ENCODE peak calls at places on chromosomes 6 and 20, in ten cellular contexts. M is lower lobe of right lung; A is progenitor cell of endocrine pancreas; S is osteoblast; F is brain microvascular endothelial cell; I is heart left ventricle; U is astrocyte of the cerebellum; N is CD4-positive, alpha-beta T cell; Z is K562; T is fibroblast of mammary gland. R is an unnamed sample.

GRCh38 chr20:16434087-16434664 is 139.1 kb downstream of the KIF16B start:
- DNase-seq in T (peak), F (peak), U (no peak), A (peak), Z (peak), I (peak), S (peak), N (peak), M (peak), R (peak)

GRCh38 chr20:33680681-33681080 is 5.5 kb downstream of the E2F1 start:
- DNase-seq in T (peak), A (no peak), S (peak), U (peak), F (no peak), N (no peak), Z (no peak), M (no peak), I (no peak), R (no peak)

GRCh38 chr6:107116328-107116892 is 1.1 kb upstream of the BEND3 start:
- DNase-seq in S (peak), N (no peak), A (no peak), U (no peak), Z (peak), F (peak), I (no peak), T (no peak), M (peak), R (no peak)

GRCh38 chr6:134724653-134725340 is 225.1 kb downstream of the ALDH8A1 start:
- DNase-seq in A (no peak), T (peak), U (no peak), S (peak), I (peak), F (peak), N (no peak), Z (no peak), M (no peak), R (no peak)

GRCh38 chr6:117477988-117478852 is 4.3 kb upstream of the DCBLD1 start:
- DNase-seq in A (no peak), U (no peak), N (no peak), F (no peak), Z (peak), M (no peak), S (no peak), I (no peak), T (peak), R (peak)

GRCh38 chr6:29516108-29516507 is 28.4 kb upstream of the MAS1L start:
- DNase-seq in A (no peak), I (no peak), U (peak), T (peak), S (no peak), Z (no peak), N (no peak), M (no peak), F (peak), R (no peak)

GRCh38 chr6:169370054-169370453 is 116.4 kb upstream of the THBS2 start:
- DNase-seq in M (no peak), N (no peak), Z (no peak), T (peak), A (no peak), S (no peak), F (no peak), U (no peak), I (no peak), R (no peak)

GRCh38 chr6:105344971-105345370 is 57.9 kb downstream of the PREP start:
- DNase-seq in I (no peak), S (no peak), T (no peak), A (no peak), Z (no peak), M (no peak), F (no peak), U (no peak), N (no peak), R (no peak)

GRCh38 chr20:4167261-4168004 is 152.1 kb upstream of the RNF24 start:
- DNase-seq in I (no peak), A (peak), U (no peak), N (no peak), T (no peak), S (peak), M (no peak), F (no peak), Z (no peak), R (no peak)

GRCh38 chr6:93423542-93423941 is 4.2 kb upstream of the EPHA7 start:
- DNase-seq in F (peak), N (no peak), T (peak), Z (no peak), S (no peak), I (no peak), U (peak), M (no peak), A (peak), R (no peak)
- TF ChIP-seq CTCF in F (peak), N (no peak), T (peak), Z (no peak), S (no peak), I (peak), U (peak), M (peak), A (peak), R (peak)

DNA sequence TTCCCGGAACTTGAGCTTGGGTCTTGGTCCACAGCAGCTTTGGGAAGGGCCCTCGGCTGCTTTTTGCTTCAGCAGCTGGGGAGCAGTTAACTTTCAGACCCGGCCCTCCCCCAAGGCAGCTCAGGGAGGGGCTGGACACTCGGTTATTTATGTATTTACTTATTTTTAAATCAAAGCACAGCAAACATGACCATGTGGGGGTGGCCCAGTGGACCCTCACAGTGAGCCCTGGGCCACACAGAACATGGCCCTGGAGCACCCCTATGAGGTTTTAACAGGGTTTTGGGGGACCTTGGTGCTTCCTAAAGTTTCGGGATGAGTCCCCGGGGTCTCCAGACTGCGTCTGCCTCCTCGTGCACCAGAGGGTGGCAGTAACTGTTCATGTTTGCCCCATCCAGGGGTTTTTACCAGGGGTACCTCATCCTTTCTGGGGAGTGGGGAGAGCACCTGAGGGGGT is 26.6 kb upstream of the NPBWR2 start:
- DNase-seq in Z (no peak), M (peak), S (peak), A (no peak), I (no peak), F (no peak), T (no peak), N (no peak), U (no peak), R (no peak)
- TF ChIP-seq CTCF in Z (peak), M (no peak), S (peak), A (no peak), I (no peak), F (peak), T (peak), N (no peak), U (no peak), R (no peak)

DNA sequence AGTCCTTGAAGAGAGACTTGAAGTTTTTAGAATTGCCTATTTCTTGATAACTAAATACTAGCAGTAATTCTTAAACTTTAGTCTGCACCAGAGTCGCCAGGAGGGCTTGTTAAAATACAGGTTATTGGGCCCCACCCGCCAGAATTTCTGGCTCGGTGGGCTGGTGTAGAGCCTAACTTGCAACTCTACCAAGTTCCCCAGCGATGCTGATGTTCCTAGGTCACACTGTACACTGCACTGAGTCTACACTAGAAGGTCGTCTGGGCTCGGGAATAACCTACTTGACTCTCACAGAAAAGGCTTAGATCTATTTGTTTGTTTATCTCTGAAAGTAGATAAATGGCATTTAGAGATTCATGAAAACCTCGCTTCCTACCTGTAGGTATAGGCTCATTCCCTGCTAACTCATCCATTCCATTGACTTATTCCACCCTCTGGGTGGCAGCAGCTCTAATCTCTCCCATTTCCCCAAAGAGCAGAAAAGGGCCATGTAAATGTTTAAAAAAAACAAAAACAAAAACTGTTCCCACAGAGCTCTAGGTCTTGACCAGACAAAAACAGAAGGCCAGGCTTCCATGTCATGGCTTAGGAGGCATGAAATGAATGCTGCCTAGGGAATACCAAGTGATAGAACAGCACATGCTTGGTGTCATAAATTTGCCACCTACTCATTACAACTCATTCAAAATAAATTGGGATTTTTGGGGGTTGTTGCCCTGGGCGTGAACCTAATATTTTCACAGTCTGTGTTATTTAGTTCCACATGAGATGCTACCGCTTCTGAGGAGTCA is 292.1 kb downstream of the ADGB start:
- DNase-seq in Z (no peak), N (no peak), M (no peak), I (no peak), T (peak), A (no peak), F (no peak), S (no peak), U (no peak), R (no peak)
- TF ChIP-seq CTCF in Z (peak), N (no peak), M (no peak), I (no peak), T (peak), A (no peak), F (peak), S (peak), U (no peak), R (no peak)

GRCh38 chr6:12148317-12148801 is 136.2 kb downstream of the HIVEP1 start:
- DNase-seq in A (no peak), T (peak), F (peak), N (no peak), I (no peak), M (no peak), S (no peak), U (peak), Z (no peak), R (no peak)
- TF ChIP-seq CTCF in A (no peak), T (no peak), F (no peak), N (no peak), I (no peak), M (no peak), S (no peak), U (no peak), Z (no peak), R (no peak)

GRCh38 chr6:99588618-99589289 is 17.9 kb upstream of the PRDM13 start:
- DNase-seq in T (peak), M (peak), Z (no peak), N (peak), A (no peak), F (peak), I (peak), S (no peak), U (peak), R (peak)
- TF ChIP-seq CTCF in T (no peak), M (peak), Z (no peak), N (peak), A (peak), F (peak), I (peak), S (peak), U (peak), R (peak)

GRCh38 chr20:44068311-44068710 is 118.7 kb downstream of the JPH2 start:
- DNase-seq in A (no peak), S (no peak), M (no peak), Z (peak), T (no peak), I (no peak), F (no peak), U (no peak), N (no peak), R (no peak)
- TF ChIP-seq CTCF in A (no peak), S (no peak), M (no peak), Z (no peak), T (no peak), I (no peak), F (peak), U (no peak), N (no peak), R (no peak)

GRCh38 chr6:145929037-145929633 is 35.0 kb downstream of the SHPRH start:
- DNase-seq in T (peak), F (peak), M (no peak), I (no peak), A (no peak), Z (peak), S (no peak), N (no peak), U (peak), R (peak)
- TF ChIP-seq CTCF in T (peak), F (peak), M (peak), I (peak), A (peak), Z (peak), S (peak), N (peak), U (peak), R (peak)

DNA sequence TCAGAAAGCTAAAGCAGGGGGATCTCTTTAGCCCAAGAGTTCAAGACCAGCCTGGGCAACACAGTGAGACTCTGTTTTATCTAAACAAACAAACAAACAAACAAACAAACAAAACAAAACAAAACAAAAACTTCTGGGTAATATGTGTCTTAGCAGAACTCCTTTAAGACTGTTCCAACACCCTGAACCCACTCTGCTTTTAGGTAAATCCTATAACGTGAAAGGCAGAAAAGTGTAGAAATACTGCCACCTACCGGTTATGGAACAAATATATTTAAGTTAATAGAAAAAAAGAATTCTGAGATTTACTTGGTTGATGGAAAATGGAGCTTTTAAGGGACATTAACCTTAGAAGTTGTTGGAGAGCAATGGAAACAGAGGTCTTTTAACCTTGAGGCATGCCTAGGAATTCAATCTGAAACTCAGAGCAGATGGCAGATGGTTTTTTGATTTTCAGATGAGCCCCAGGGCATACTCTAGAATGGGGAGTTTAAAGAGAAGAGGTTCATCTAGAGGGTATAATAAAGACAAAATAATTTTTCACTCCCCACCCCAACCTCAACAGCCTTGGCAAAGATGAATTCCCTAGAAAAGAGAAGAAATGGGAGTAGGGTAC is 38.5 kb downstream of the SOD2 start:
- DNase-seq in I (no peak), N (no peak), S (peak), Z (peak), A (no peak), M (no peak), F (no peak), U (peak), T (peak), R (peak)
- TF ChIP-seq CTCF in I (peak), N (peak), S (peak), Z (peak), A (peak), M (peak), F (peak), U (peak), T (peak), R (peak)

GRCh38 chr20:40628877-40629276 is 60.2 kb downstream of the MAFB start:
- DNase-seq in T (no peak), N (no peak), A (no peak), Z (no peak), M (no peak), S (no peak), U (no peak), I (no peak), F (no peak), R (no peak)
- TF ChIP-seq CTCF in T (no peak), N (no peak), A (no peak), Z (no peak), M (no peak), S (no peak), U (no peak), I (no peak), F (no peak), R (no peak)